ENCODE peak calls at places on chromosomes 16 and 17, in four cellular contexts. One of them, this sample, is unnamed. For H3K9me2 and H3K79me2, the result is how much of the 10 kb centered on the place peaks cover.

GRCh38 chr17:6701719-6702118 is 11.4 kb downstream of the SLC13A5 start:
- DNase-seq in GM23338: peak
- DNase-seq in OCI-LY7: peak
- DNase-seq in SK-N-SH: peak
- DNase-seq in this sample: peak

GRCh38 chr17:50737118-50737698 is 17.8 kb downstream of the LUC7L3 start:
- DNase-seq in OCI-LY7: no peak
- DNase-seq in SK-N-SH: no peak
- DNase-seq in GM23338: no peak
- DNase-seq in this sample: no peak

GRCh38 chr17:39306509-39307212 is 80.9 kb upstream of the STAC2 start:
- DNase-seq in SK-N-SH: no peak
- DNase-seq in OCI-LY7: peak
- DNase-seq in GM23338: no peak
- DNase-seq in this sample: peak

GRCh38 chr16:68273459-68273858 is 9.1 kb downstream of the SLC7A6 start:
- DNase-seq in SK-N-SH: no peak
- DNase-seq in OCI-LY7: no peak
- DNase-seq in GM23338: no peak
- DNase-seq in this sample: no peak

GRCh38 chr17:35212668-35213067 is 18.5 kb upstream of the SLC35G3 start:
- DNase-seq in SK-N-SH: no peak
- DNase-seq in OCI-LY7: no peak
- DNase-seq in GM23338: no peak
- DNase-seq in this sample: no peak

GRCh38 chr17:76390003-76390421 is 5.6 kb downstream of the SPHK1 start:
- DNase-seq in SK-N-SH: no peak
- DNase-seq in OCI-LY7: no peak
- DNase-seq in GM23338: peak
- DNase-seq in this sample: peak

GRCh38 chr17:75877752-75878173 is 618 bp downstream of the TRIM47 start:
- DNase-seq in GM23338: peak
- DNase-seq in OCI-LY7: peak
- DNase-seq in SK-N-SH: peak
- DNase-seq in this sample: peak

GRCh38 chr16:75789237-75789636 is 62.9 kb upstream of the CPHXL start:
- DNase-seq in SK-N-SH: peak
- DNase-seq in GM23338: peak
- DNase-seq in OCI-LY7: peak
- DNase-seq in this sample: peak

GRCh38 chr16:58392215-58393137 is at the start of gene GINS3:
- DNase-seq in GM23338: peak
- DNase-seq in OCI-LY7: peak
- DNase-seq in SK-N-SH: peak
- DNase-seq in this sample: peak

GRCh38 chr17:42519546-42520444 is 16.2 kb upstream of the NAGLU start:
- DNase-seq in SK-N-SH: no peak
- DNase-seq in GM23338: peak
- DNase-seq in OCI-LY7: no peak
- DNase-seq in this sample: peak

GRCh38 chr17:45702666-45703266 is 81.4 kb upstream of the CRHR1 start:
- DNase-seq in GM23338: peak
- DNase-seq in OCI-LY7: no peak
- DNase-seq in SK-N-SH: no peak
- DNase-seq in this sample: peak

GRCh38 chr17:73541111-73541510 is 103.1 kb downstream of the SDK2 start:
- DNase-seq in OCI-LY7: no peak
- DNase-seq in SK-N-SH: no peak
- DNase-seq in GM23338: no peak
- DNase-seq in this sample: no peak

GRCh38 chr17:42682400-42683384 is at the start of gene CNTNAP1:
- DNase-seq in SK-N-SH: peak
- DNase-seq in GM23338: peak
- DNase-seq in OCI-LY7: no peak
- DNase-seq in this sample: peak

GRCh38 chr17:67246648-67247415 is 1.8 kb upstream of the HELZ start:
- DNase-seq in OCI-LY7: no peak
- DNase-seq in SK-N-SH: no peak
- DNase-seq in GM23338: peak
- DNase-seq in this sample: peak

GRCh38 chr17:12727881-12728280 is 61.4 kb upstream of the ARHGAP44 start:
- DNase-seq in SK-N-SH: no peak
- DNase-seq in OCI-LY7: no peak
- DNase-seq in GM23338: no peak
- DNase-seq in this sample: no peak

GRCh38 chr17:17419166-17419565 is 57.6 kb upstream of the MED9 start:
- DNase-seq in GM23338: no peak
- DNase-seq in OCI-LY7: no peak
- DNase-seq in SK-N-SH: no peak
- DNase-seq in this sample: no peak

GRCh38 chr16:10871157-10871991 is 5.6 kb upstream of the CIITA start:
- DNase-seq in SK-N-SH: no peak
- DNase-seq in GM23338: no peak
- DNase-seq in OCI-LY7: peak
- DNase-seq in this sample: peak

GRCh38 chr17:82483204-82483660 is 24.7 kb downstream of the NARF start:
- DNase-seq in OCI-LY7: no peak
- DNase-seq in SK-N-SH: no peak
- DNase-seq in GM23338: no peak
- DNase-seq in this sample: no peak

GRCh38 chr17:83204230-83204725 is 124.9 kb downstream of the METRNL start:
- DNase-seq in GM23338: no peak
- DNase-seq in SK-N-SH: no peak
- DNase-seq in OCI-LY7: no peak
- DNase-seq in this sample: peak

GRCh38 chr17:35812456-35812855 is 3.2 kb downstream of the TAF15 start:
- DNase-seq in SK-N-SH: no peak
- DNase-seq in GM23338: no peak
- DNase-seq in OCI-LY7: no peak
- DNase-seq in this sample: no peak

GRCh38 chr17:48376926-48377325 is 53.1 kb downstream of the SKAP1 start:
- DNase-seq in SK-N-SH: no peak
- DNase-seq in GM23338: no peak
- DNase-seq in OCI-LY7: no peak
- DNase-seq in this sample: no peak

GRCh38 chr16:57972285-57972684 is 1.4 kb upstream of the CNGB1 start:
- DNase-seq in SK-N-SH: no peak
- DNase-seq in GM23338: no peak
- DNase-seq in OCI-LY7: no peak
- DNase-seq in this sample: no peak

GRCh38 chr17:40561871-40562611 is 3.2 kb downstream of the CCR7 start:
- DNase-seq in OCI-LY7: peak
- DNase-seq in GM23338: no peak
- DNase-seq in SK-N-SH: no peak
- DNase-seq in this sample: peak

GRCh38 chr17:58568050-58568830 is 53.8 kb upstream of the MTMR4 start:
- DNase-seq in GM23338: peak
- DNase-seq in OCI-LY7: no peak
- DNase-seq in SK-N-SH: no peak
- DNase-seq in this sample: no peak

GRCh38 chr17:77445030-77445907 is 304.5 kb downstream of the SEC14L1 start:
- DNase-seq in OCI-LY7: peak
- DNase-seq in GM23338: no peak
- DNase-seq in SK-N-SH: no peak
- DNase-seq in this sample: peak

GRCh38 chr16:86899757-86900156 is 321.4 kb downstream of the FOXL1 start:
- DNase-seq in SK-N-SH: no peak
- DNase-seq in OCI-LY7: no peak
- DNase-seq in GM23338: no peak
- DNase-seq in this sample: peak

GRCh38 chr17:66652840-66653507 is 181.9 kb upstream of the CACNG5 start:
- DNase-seq in OCI-LY7: no peak
- DNase-seq in GM23338: no peak
- DNase-seq in SK-N-SH: no peak
- DNase-seq in this sample: peak

GRCh38 chr17:48933035-48933434 is 11.6 kb downstream of the SNF8 start:
- DNase-seq in GM23338: no peak
- DNase-seq in OCI-LY7: no peak
- DNase-seq in SK-N-SH: no peak
- DNase-seq in this sample: no peak

GRCh38 chr17:19306160-19307111 is 56.1 kb downstream of the B9D1 start:
- DNase-seq in GM23338: no peak
- DNase-seq in OCI-LY7: peak
- DNase-seq in SK-N-SH: no peak
- DNase-seq in this sample: no peak
- H3K9me2 ChIP-seq in GM23338: under half
- H3K9me2 ChIP-seq in OCI-LY7: under half
- H3K9me2 ChIP-seq in SK-N-SH: under half
- H3K9me2 ChIP-seq in this sample: under half

GRCh38 chr17:1222321-1222720 is 42.5 kb upstream of the ABR start:
- DNase-seq in GM23338: no peak
- DNase-seq in SK-N-SH: no peak
- DNase-seq in OCI-LY7: no peak
- DNase-seq in this sample: no peak

GRCh38 chr17:1220346-1220745 is 40.6 kb upstream of the ABR start:
- DNase-seq in OCI-LY7: peak
- DNase-seq in GM23338: no peak
- DNase-seq in SK-N-SH: no peak
- DNase-seq in this sample: no peak

GRCh38 chr17:1221209-1221608 is 41.4 kb upstream of the ABR start:
- DNase-seq in OCI-LY7: no peak
- DNase-seq in SK-N-SH: no peak
- DNase-seq in GM23338: no peak
- DNase-seq in this sample: no peak

GRCh38 chr17:1216209-1216937 is 36.6 kb upstream of the ABR start:
- DNase-seq in GM23338: no peak
- DNase-seq in SK-N-SH: no peak
- DNase-seq in OCI-LY7: peak
- DNase-seq in this sample: peak

GRCh38 chr17:1217030-1217429 is 37.2 kb upstream of the ABR start:
- DNase-seq in GM23338: no peak
- DNase-seq in OCI-LY7: peak
- DNase-seq in SK-N-SH: no peak
- DNase-seq in this sample: no peak
- H3K79me2 ChIP-seq in GM23338: under half
- H3K79me2 ChIP-seq in OCI-LY7: half or more
- H3K79me2 ChIP-seq in SK-N-SH: under half
- H3K79me2 ChIP-seq in this sample: under half

GRCh38 chr17:44549736-44550135 is 7.5 kb upstream of the FZD2 start:
- DNase-seq in OCI-LY7: no peak
- DNase-seq in GM23338: no peak
- DNase-seq in SK-N-SH: no peak
- DNase-seq in this sample: no peak

GRCh38 chr17:44548714-44549230 is 8.5 kb upstream of the FZD2 start:
- DNase-seq in OCI-LY7: no peak
- DNase-seq in SK-N-SH: no peak
- DNase-seq in GM23338: no peak
- DNase-seq in this sample: no peak

GRCh38 chr17:44547625-44548297 is 9.5 kb upstream of the FZD2 start:
- DNase-seq in SK-N-SH: no peak
- DNase-seq in GM23338: peak
- DNase-seq in OCI-LY7: no peak
- DNase-seq in this sample: no peak

GRCh38 chr17:44543905-44544523 is 13.3 kb upstream of the FZD2 start:
- DNase-seq in OCI-LY7: no peak
- DNase-seq in GM23338: no peak
- DNase-seq in SK-N-SH: no peak
- DNase-seq in this sample: no peak

DNA sequence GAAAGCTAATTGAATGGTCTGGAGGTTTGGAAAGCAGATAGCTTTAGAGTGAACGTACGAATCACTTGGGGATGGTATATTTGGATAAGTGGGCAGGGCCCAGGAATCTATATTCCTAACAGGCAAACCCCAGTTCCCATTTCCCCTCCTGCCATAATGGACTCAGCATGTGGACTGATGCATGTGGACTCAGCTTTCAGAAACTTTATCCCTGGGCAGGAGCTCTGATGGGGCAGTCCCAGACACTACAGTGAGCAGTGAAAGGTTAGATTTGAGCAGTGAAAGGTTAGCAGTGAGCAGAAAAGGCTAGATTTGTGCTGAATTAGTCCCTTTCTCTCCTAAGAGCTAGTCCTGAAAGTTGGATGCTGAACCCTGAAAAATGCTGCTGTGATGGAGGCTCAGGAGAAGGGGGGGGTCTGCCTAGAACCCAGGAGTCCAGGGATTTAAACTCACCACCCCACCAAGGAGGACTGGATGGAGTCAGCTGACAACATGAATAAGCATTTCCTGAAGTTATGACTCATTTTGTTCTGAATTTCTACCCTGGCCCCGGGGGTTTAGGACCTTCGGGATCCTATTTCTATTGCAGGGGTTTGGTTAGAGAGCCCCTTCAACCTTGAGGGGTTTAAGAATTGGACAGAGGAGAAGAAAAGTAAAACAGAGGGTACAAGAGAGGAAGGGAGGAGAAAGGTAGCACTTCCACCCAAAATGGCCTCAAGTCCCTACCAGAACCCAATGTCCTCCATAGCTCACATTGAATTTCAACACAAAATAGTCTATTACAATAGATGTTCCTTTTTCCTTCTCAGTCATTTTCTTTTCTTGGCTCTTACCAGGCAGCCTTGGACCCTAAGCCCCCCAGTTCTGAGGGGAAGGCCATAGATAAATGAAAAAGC is 10.3 kb upstream of the FZD2 start:
- DNase-seq in OCI-LY7: no peak
- DNase-seq in SK-N-SH: no peak
- DNase-seq in GM23338: no peak
- DNase-seq in this sample: peak
- H3K9me2 ChIP-seq in OCI-LY7: under half
- H3K9me2 ChIP-seq in SK-N-SH: under half
- H3K9me2 ChIP-seq in GM23338: under half
- H3K9me2 ChIP-seq in this sample: under half

DNA sequence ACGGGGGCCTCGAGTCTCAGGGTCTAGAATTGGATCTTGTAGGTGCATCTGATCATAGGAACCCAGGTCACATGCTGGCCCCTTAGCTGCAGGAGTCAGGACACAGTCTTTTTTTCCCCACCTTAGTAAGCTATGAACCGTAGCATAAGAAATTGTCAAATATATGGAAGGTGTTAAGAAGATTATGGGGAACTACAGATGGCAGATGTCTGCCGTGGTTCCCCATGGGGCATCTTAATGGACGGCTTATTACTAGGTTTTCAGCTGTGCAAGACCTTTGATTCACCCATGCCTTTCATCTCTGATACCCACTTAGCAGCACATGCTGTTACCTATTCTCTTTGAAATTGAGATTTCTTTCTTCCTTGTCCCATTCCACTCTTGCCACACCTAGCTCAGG is 70.7 kb downstream of the RPTOR start:
- DNase-seq in OCI-LY7: no peak
- DNase-seq in GM23338: no peak
- DNase-seq in SK-N-SH: no peak
- DNase-seq in this sample: no peak
- H3K79me2 ChIP-seq in OCI-LY7: half or more
- H3K79me2 ChIP-seq in GM23338: half or more
- H3K79me2 ChIP-seq in SK-N-SH: under half
- H3K79me2 ChIP-seq in this sample: under half